ENCODE peak calls at places on chromosomes 7 and 10, in four cellular contexts. One of them, this sample, is unnamed.
A peak's percentile ranks its signal among the peaks of the same experiment; 100 is the strongest.

GRCh38 chr7:128728608-128729007 is 10.6 kb upstream of the CALU start:
- DNase-seq in uterus: no peak
- DNase-seq in body of pancreas: no peak
- DNase-seq in heart right ventricle: no peak
- DNase-seq in this sample: no peak

GRCh38 chr7:84297606-84298005 is 103.0 kb upstream of the SEMA3A start:
- DNase-seq in uterus: no peak
- DNase-seq in body of pancreas: no peak
- DNase-seq in heart right ventricle: no peak
- DNase-seq in this sample: no peak

GRCh38 chr10:63588436-63589180 is 67.4 kb downstream of the REEP3 start:
- DNase-seq in uterus: no peak
- DNase-seq in body of pancreas: peak; percentile 21
- DNase-seq in heart right ventricle: no peak
- DNase-seq in this sample: no peak

GRCh38 chr7:73645643-73646182 is 21.4 kb upstream of the MLXIPL start:
- DNase-seq in uterus: no peak
- DNase-seq in body of pancreas: no peak
- DNase-seq in heart right ventricle: no peak
- DNase-seq in this sample: no peak

GRCh38 chr10:97566338-97566986 is 6.1 kb upstream of the ANKRD2 start:
- DNase-seq in uterus: no peak
- DNase-seq in body of pancreas: no peak
- DNase-seq in heart right ventricle: no peak
- DNase-seq in this sample: no peak

GRCh38 chr7:157997991-157998505 is 589.6 kb downstream of the PTPRN2 start:
- DNase-seq in uterus: no peak
- DNase-seq in body of pancreas: no peak
- DNase-seq in heart right ventricle: no peak
- DNase-seq in this sample: no peak

GRCh38 chr10:83965473-83965872 is 173.8 kb upstream of the GHITM start:
- DNase-seq in uterus: no peak
- DNase-seq in body of pancreas: no peak
- DNase-seq in heart right ventricle: no peak
- DNase-seq in this sample: no peak

GRCh38 chr10:33799281-33799943 is 464.9 kb upstream of the NRP1 start:
- DNase-seq in uterus: no peak
- DNase-seq in body of pancreas: peak; percentile 13
- DNase-seq in heart right ventricle: no peak
- DNase-seq in this sample: no peak

GRCh38 chr10:95567903-95568630 is 6.9 kb upstream of the SORBS1 start:
- DNase-seq in uterus: no peak
- DNase-seq in body of pancreas: no peak
- DNase-seq in heart right ventricle: no peak
- DNase-seq in this sample: no peak

GRCh38 chr7:7841027-7841426 is 122.6 kb upstream of the RPA3 start:
- DNase-seq in uterus: no peak
- DNase-seq in body of pancreas: no peak
- DNase-seq in heart right ventricle: no peak
- DNase-seq in this sample: no peak

GRCh38 chr10:12503311-12503710 is 154.0 kb downstream of the CAMK1D start:
- DNase-seq in uterus: no peak
- DNase-seq in body of pancreas: no peak
- DNase-seq in heart right ventricle: no peak
- DNase-seq in this sample: no peak

GRCh38 chr10:49323896-49324270 is 24.9 kb downstream of the C10orf71 start:
- DNase-seq in uterus: no peak
- DNase-seq in body of pancreas: no peak
- DNase-seq in heart right ventricle: no peak
- DNase-seq in this sample: no peak

GRCh38 chr7:102197599-102197998 is 89.1 kb upstream of the SH2B2 start:
- DNase-seq in uterus: no peak
- DNase-seq in body of pancreas: no peak
- DNase-seq in heart right ventricle: no peak
- DNase-seq in this sample: no peak

DNA sequence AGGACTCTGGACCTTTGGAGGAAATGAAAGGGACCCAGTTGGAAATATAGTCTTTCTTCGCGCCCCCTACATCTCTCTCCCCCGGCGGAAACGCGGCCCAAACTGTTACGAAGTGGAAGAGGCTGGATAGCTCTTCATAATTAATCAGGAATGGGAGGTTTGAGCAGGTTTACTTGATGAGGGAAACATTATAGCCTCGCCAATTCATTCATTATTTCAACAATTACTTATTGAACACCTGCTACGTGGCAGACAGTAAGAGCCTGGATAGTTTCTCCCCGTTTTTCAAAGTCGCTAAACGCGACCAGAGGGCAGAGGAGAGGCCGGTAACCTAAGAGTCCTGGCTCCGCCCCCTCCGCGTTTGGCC is 210 bp upstream of the FBXL15 start:
- DNase-seq in uterus: no peak
- DNase-seq in body of pancreas: peak; percentile 95
- DNase-seq in heart right ventricle: no peak
- DNase-seq in this sample: no peak
- H3K4me3 ChIP-seq in uterus: peak overlapping the region; percentile 79
- H3K4me3 ChIP-seq in body of pancreas: peak overlapping the region; percentile 24
- H3K4me3 ChIP-seq in heart right ventricle: peak overlapping the region; percentile 95
- H3K4me3 ChIP-seq in this sample: peak overlapping the region; percentile 86

GRCh38 chr7:55545496-55545895 is 26.8 kb downstream of the VOPP1 start:
- DNase-seq in uterus: no peak
- DNase-seq in body of pancreas: no peak
- DNase-seq in heart right ventricle: no peak
- DNase-seq in this sample: peak; percentile 64
- TF ChIP-seq CTCF in uterus: no peak
- TF ChIP-seq CTCF in body of pancreas: no peak
- TF ChIP-seq CTCF in heart right ventricle: peak; percentile 30
- TF ChIP-seq CTCF in this sample: peak; percentile 33

GRCh38 chr7:98137134-98137825 is 30.6 kb downstream of the LMTK2 start:
- DNase-seq in uterus: no peak
- DNase-seq in body of pancreas: no peak
- DNase-seq in heart right ventricle: no peak
- DNase-seq in this sample: no peak
- H3K4me3 ChIP-seq in uterus: no peak overlapping the region
- H3K4me3 ChIP-seq in body of pancreas: no peak overlapping the region
- H3K4me3 ChIP-seq in heart right ventricle: no peak overlapping the region
- H3K4me3 ChIP-seq in this sample: no peak overlapping the region

GRCh38 chr7:52854681-52855080 is 180.8 kb upstream of the POM121L12 start:
- DNase-seq in uterus: no peak
- DNase-seq in body of pancreas: no peak
- DNase-seq in heart right ventricle: no peak
- DNase-seq in this sample: no peak

GRCh38 chr7:52851547-52851946 is 183.9 kb upstream of the POM121L12 start:
- DNase-seq in uterus: no peak
- DNase-seq in body of pancreas: no peak
- DNase-seq in heart right ventricle: no peak
- DNase-seq in this sample: no peak
- TF ChIP-seq CTCF in uterus: no peak
- TF ChIP-seq CTCF in body of pancreas: no peak
- TF ChIP-seq CTCF in heart right ventricle: no peak
- TF ChIP-seq CTCF in this sample: no peak

GRCh38 chr7:21067216-21067615 is 280.5 kb upstream of the SP8 start:
- DNase-seq in uterus: no peak
- DNase-seq in body of pancreas: no peak
- DNase-seq in heart right ventricle: no peak
- DNase-seq in this sample: no peak
- H3K4me3 ChIP-seq in uterus: no peak overlapping the region
- H3K4me3 ChIP-seq in body of pancreas: no peak overlapping the region
- H3K4me3 ChIP-seq in heart right ventricle: no peak overlapping the region
- H3K4me3 ChIP-seq in this sample: no peak overlapping the region

This sample was measured in choroid plexus epithelial cell.